ENCODE peak calls at places on chromosomes 16 and 17, in ten cellular contexts. U is astrocyte of the spinal cord, D is HepG2, G is transverse colon, E is psoas muscle, B is PC-3, J is mesothelial cell of epicardium, S is kidney, Z is epithelial cell of esophagus, O is omental fat pad. N is an unnamed sample.

GRCh38 chr17:73069164-73069774 is 23.2 kb downstream of the SLC39A11 start:
- DNase-seq in U (no peak), D (peak), G (no peak), E (no peak), B (no peak), J (no peak), S (no peak), Z (no peak), O (no peak), N (no peak)

GRCh38 chr17:64221679-64222078 is 41.4 kb downstream of the TEX2 start:
- DNase-seq in U (no peak), D (no peak), G (no peak), E (no peak), B (no peak), J (no peak), S (no peak), Z (no peak), O (no peak), N (no peak)

GRCh38 chr16:85554114-85554790 is 58.9 kb upstream of the GSE1 start:
- DNase-seq in U (peak), D (peak), G (peak), E (peak), B (peak), J (no peak), S (no peak), Z (peak), O (no peak), N (peak)

GRCh38 chr16:75733305-75734141 is 7.2 kb upstream of the CPHXL start:
- DNase-seq in U (peak), D (no peak), G (no peak), E (no peak), B (peak), J (no peak), S (no peak), Z (no peak), O (no peak), N (no peak)

GRCh38 chr16:26983426-26983825 is 83.3 kb upstream of the C16orf82 start:
- DNase-seq in U (peak), D (no peak), G (no peak), E (no peak), B (no peak), J (no peak), S (no peak), Z (no peak), O (no peak), N (no peak)

GRCh38 chr17:34361478-34362061 is 1.5 kb downstream of the CCL1 start:
- DNase-seq in U (peak), D (peak), G (peak), E (peak), B (peak), J (peak), S (peak), Z (peak), O (peak), N (peak)

GRCh38 chr17:15197229-15197628 is 67.9 kb downstream of the PMP22 start:
- DNase-seq in U (no peak), D (no peak), G (no peak), E (no peak), B (no peak), J (no peak), S (no peak), Z (no peak), O (no peak), N (no peak)

GRCh38 chr17:74172700-74173099 is 30.8 kb upstream of the RPL38 start:
- DNase-seq in U (no peak), D (no peak), G (no peak), E (no peak), B (no peak), J (no peak), S (no peak), Z (no peak), O (no peak), N (no peak)

GRCh38 chr16:89883346-89884040 is 10.1 kb downstream of the TCF25 start:
- DNase-seq in U (no peak), D (no peak), G (no peak), E (no peak), B (no peak), J (no peak), S (no peak), Z (no peak), O (no peak), N (no peak)

DNA sequence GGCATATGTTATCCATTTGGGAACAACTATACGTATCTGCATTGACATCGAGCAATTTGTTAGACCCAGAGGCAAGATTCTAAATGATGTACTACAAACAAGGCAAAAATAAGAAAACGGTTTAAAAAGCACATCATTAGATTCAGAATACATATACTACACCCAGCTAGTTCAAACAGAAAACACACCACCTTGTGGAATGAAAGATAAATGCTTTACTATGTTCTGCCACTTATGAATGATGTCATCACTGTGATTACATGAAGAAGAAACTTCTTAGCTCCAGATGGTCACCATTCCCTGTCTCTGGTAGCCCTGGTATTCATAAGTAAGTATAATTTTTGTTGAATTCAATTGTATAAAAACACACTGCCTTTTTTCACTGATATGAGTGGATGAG is 7.8 kb downstream of the NACA2 start:
- DNase-seq in U (peak), D (peak), G (no peak), E (no peak), B (peak), J (no peak), S (no peak), Z (peak), O (no peak), N (peak)
- TF ChIP-seq CTCF in U (peak), D (peak), G (no peak), E (no peak), B (peak), J (no peak), S (no peak), Z (peak), O (no peak), N (peak)

DNA sequence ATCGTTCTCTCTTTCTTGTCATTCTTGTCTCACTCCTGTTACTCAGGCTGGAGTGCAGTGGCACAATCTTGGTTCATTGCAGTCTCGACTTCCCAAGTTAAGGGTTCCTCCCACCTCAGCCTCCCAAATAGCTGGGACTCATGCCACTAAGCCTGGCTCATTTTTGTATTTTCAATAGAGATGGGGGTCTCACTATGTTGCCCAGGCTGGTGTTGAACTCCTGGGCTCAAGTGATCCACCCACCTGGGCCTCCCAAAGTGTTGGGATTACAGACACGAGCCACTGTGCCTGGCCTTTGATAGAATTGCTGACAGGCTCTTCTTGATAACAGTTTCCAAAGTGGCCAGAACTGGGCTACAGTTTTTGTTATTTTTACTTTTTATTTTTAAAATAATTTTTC is 32.3 kb downstream of the TPPP3 start:
- DNase-seq in U (no peak), D (no peak), G (no peak), E (no peak), B (no peak), J (no peak), S (no peak), Z (no peak), O (no peak), N (no peak)
- TF ChIP-seq CTCF in U (no peak), D (no peak), G (no peak), E (no peak), B (no peak), J (no peak), S (no peak), Z (no peak), O (no peak), N (no peak)

GRCh38 chr17:48791128-48792032 is 25.6 kb downstream of the TTLL6 start:
- DNase-seq in U (peak), D (peak), G (peak), E (peak), B (peak), J (peak), S (no peak), Z (peak), O (peak), N (peak)
- TF ChIP-seq CTCF in U (peak), D (peak), G (peak), E (peak), B (peak), J (peak), S (peak), Z (peak), O (no peak), N (peak)

DNA sequence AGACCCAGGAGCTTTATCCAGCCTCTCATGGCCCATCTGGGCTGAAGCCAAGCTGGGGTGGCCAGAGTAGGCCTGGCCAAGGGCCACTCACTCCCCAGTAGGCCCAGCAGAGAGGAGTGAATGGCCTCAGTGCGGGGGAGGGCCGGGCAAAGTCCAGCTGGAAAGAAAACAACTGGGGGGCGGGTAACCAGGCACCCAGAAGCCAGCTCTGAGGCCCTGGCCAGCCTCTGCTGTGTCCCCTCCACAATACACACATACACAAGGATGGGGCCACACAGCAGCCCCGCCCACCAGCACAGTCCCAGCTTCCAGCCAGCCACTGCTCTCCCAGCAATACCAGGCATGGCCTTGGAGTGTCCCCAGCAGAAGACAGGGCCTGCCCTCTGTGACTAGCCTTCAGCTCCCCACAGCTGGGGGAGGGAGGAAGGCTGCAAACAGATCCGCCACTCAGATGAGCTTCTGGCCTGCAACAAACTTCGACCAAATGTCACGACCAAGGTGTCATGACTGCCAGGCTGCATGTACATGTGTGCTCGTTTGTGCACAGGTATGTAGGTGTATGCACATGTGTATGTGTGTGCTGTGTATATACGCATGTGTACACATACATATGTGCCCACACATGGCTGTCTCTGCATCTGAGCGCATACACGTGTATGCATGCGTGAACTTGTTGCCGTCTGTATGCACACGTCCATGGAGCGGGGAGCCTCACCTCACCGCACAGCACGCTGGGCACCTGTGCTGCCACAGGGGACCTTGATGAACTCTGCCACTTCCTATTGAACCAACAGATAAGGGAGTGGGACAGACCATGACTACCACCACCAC is 5.0 kb downstream of the CARHSP1 start:
- DNase-seq in U (no peak), D (peak), G (peak), E (peak), B (no peak), J (no peak), S (peak), Z (peak), O (no peak), N (no peak)
- TF ChIP-seq CTCF in U (no peak), D (peak), G (peak), E (no peak), B (no peak), J (no peak), S (no peak), Z (no peak), O (no peak), N (no peak)

DNA sequence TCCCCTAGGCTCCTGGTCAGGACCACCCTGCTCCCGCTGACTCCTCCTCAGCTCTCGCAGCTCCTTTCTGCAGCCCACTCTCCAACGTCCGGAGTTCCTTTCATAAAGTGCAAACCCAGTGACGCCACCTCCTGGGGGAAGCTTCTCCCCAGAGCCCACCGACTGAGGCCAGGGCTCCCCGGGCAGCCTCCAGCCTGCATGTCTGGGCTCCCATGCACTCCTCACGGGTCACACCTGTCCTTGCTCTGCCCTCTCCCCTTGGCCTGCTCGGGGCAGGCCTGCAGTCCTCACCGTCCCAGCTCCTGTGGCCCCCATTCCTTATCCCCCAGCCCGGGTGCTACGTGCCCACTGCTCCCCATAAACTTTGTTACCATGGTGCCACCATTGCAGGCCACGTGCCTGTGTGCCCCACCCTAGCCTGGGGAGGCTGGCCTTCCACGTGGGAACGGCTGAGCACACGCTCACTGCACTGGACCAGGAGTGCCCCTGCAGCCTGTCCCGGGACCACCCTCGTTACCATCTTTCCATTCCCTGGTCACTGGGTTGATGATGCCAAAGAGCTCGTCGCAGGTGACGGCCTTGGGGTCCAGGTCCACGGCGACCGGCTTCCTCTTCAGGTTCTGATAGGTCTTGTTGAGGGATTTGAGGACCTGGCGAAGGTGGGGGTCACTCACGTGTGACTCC is 84.9 kb downstream of the DNAH17 start:
- DNase-seq in U (no peak), D (no peak), G (no peak), E (no peak), B (no peak), J (no peak), S (no peak), Z (no peak), O (no peak), N (no peak)
- TF ChIP-seq CTCF in U (no peak), D (peak), G (no peak), E (no peak), B (no peak), J (no peak), S (no peak), Z (no peak), O (no peak), N (no peak)

GRCh38 chr16:68085259-68086071 is at the start of gene NFATC3:
- DNase-seq in U (peak), D (peak), G (peak), E (peak), B (peak), J (peak), S (peak), Z (peak), O (peak), N (peak)
- TF ChIP-seq CTCF in U (no peak), D (no peak), G (no peak), E (peak), B (no peak), J (no peak), S (no peak), Z (no peak), O (no peak), N (no peak)

GRCh38 chr17:80864751-80865150 is 126.9 kb upstream of the CHMP6 start:
- DNase-seq in U (no peak), D (no peak), G (no peak), E (no peak), B (no peak), J (no peak), S (peak), Z (no peak), O (no peak), N (no peak)

GRCh38 chr17:80868022-80868609 is 123.5 kb upstream of the CHMP6 start:
- DNase-seq in U (no peak), D (no peak), G (no peak), E (no peak), B (no peak), J (no peak), S (no peak), Z (no peak), O (no peak), N (no peak)

GRCh38 chr17:80863626-80864025 is 128.0 kb upstream of the CHMP6 start:
- DNase-seq in U (no peak), D (no peak), G (peak), E (peak), B (no peak), J (no peak), S (peak), Z (no peak), O (no peak), N (no peak)

GRCh38 chr17:80862978-80863377 is 128.7 kb upstream of the CHMP6 start:
- DNase-seq in U (no peak), D (no peak), G (peak), E (no peak), B (no peak), J (no peak), S (no peak), Z (no peak), O (no peak), N (no peak)

DNA sequence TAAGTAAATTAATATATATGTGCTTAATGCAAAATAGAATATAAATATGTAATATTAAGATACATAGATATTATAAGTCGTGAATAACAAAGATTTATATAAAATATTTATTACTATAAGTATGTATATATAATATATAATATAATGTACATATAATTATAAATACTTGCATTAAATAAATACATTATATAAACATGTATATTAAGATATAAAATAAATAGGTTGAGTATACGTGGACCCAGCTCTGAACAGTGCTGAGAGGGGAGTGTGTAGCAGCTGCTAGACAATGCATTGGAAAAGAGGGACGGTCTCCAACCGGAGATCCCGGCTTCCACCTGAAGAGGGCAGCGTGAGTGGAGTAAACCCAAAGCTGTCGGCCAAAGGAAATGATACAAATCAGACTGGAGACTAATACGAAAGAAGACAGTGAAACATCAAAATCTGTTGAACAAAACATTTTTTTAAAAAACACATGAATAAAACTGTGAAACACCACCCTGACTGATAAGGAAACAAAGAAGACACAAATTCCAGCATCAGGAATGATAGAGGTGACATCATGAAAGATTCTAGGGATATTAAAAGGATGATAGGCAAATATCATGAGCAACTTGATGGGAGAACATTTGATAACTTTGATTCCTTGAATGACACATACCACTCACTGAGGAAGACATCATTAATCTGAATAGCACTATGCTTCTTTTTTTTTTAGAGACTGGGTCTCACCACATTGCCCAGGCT is 125.4 kb upstream of the CHMP6 start:
- DNase-seq in U (peak), D (peak), G (peak), E (peak), B (peak), J (peak), S (peak), Z (peak), O (peak), N (peak)
- TF ChIP-seq CTCF in U (peak), D (peak), G (peak), E (peak), B (peak), J (peak), S (peak), Z (peak), O (no peak), N (peak)

N was measured in GM10248.